ENCODE peak calls at places on chromosome 20, in six cellular contexts. W, I, R, Y, Z and V are unnamed samples. For H3K4me1, the result is how much of the 10 kb centered on the place peaks cover.

GRCh38 chr20:36919715-36920333 is 31.7 kb downstream of the SAMHD1 start:
- DNase-seq in W (peak), I (peak), R (peak), Y (no peak), Z (peak), V (peak)

GRCh38 chr20:14434379-14435136 is 97.1 kb upstream of the FLRT3 start:
- DNase-seq in W (no peak), I (no peak), R (no peak), Y (no peak), Z (no peak), V (no peak)

GRCh38 chr20:36018208-36018988 is 50.0 kb downstream of the CNBD2 start:
- DNase-seq in W (no peak), I (peak), R (no peak), Y (no peak), Z (no peak), V (no peak)

GRCh38 chr20:25058797-25059486 is 1.0 kb upstream of the ACSS1 start:
- DNase-seq in W (no peak), I (peak), R (no peak), Y (no peak), Z (no peak), V (no peak)

GRCh38 chr20:13788167-13788834 is 3.5 kb downstream of the NDUFAF5 start:
- DNase-seq in W (peak), I (peak), R (peak), Y (no peak), Z (peak), V (peak)

GRCh38 chr20:50610212-50610718 is 81.1 kb downstream of the RIPOR3 start:
- DNase-seq in W (no peak), I (peak), R (no peak), Y (no peak), Z (no peak), V (no peak)

GRCh38 chr20:60727425-60727824 is 524.6 kb upstream of the CDH4 start:
- DNase-seq in W (no peak), I (no peak), R (no peak), Y (no peak), Z (no peak), V (no peak)

GRCh38 chr20:40525356-40525755 is 163.7 kb downstream of the MAFB start:
- DNase-seq in W (no peak), I (no peak), R (no peak), Y (no peak), Z (no peak), V (no peak)

GRCh38 chr20:32516985-32517873 is 67.9 kb downstream of the NOL4L start:
- DNase-seq in W (no peak), I (no peak), R (no peak), Y (no peak), Z (no peak), V (no peak)

GRCh38 chr20:63311186-63311832 is 18.3 kb downstream of the COL20A1 start:
- DNase-seq in W (no peak), I (no peak), R (no peak), Y (no peak), Z (no peak), V (no peak)

GRCh38 chr20:10611357-10611756 is 62.4 kb downstream of the JAG1 start:
- DNase-seq in W (no peak), I (peak), R (no peak), Y (no peak), Z (peak), V (no peak)

GRCh38 chr20:2585811-2586210 is 49.4 kb downstream of the TMC2 start:
- DNase-seq in W (no peak), I (no peak), R (no peak), Y (no peak), Z (no peak), V (no peak)

GRCh38 chr20:50017160-50017559 is 34.4 kb downstream of the SNAI1 start:
- DNase-seq in W (no peak), I (no peak), R (no peak), Y (no peak), Z (no peak), V (no peak)

GRCh38 chr20:54184920-54185626 is 11.3 kb upstream of the CYP24A1 start:
- DNase-seq in W (no peak), I (no peak), R (no peak), Y (no peak), Z (no peak), V (no peak)

GRCh38 chr20:1225729-1226313 is at the start of gene RAD21L1:
- DNase-seq in W (peak), I (no peak), R (no peak), Y (peak), Z (peak), V (peak)

GRCh38 chr20:47452736-47453161 is 48.9 kb upstream of the NCOA3 start:
- DNase-seq in W (no peak), I (no peak), R (no peak), Y (no peak), Z (no peak), V (no peak)

GRCh38 chr20:10603971-10604864 is 69.6 kb downstream of the JAG1 start:
- DNase-seq in W (peak), I (peak), R (no peak), Y (no peak), Z (no peak), V (no peak)

GRCh38 chr20:4708856-4709255 is 12.9 kb upstream of the PRND start:
- DNase-seq in W (no peak), I (no peak), R (no peak), Y (no peak), Z (no peak), V (no peak)

GRCh38 chr20:52801628-52802006 is 170.5 kb upstream of the TSHZ2 start:
- DNase-seq in W (no peak), I (no peak), R (no peak), Y (no peak), Z (no peak), V (no peak)

GRCh38 chr20:17504898-17505663 is 26.1 kb downstream of the BFSP1 start:
- DNase-seq in W (peak), I (peak), R (peak), Y (no peak), Z (peak), V (no peak)

GRCh38 chr20:8740265-8740664 is 328.6 kb upstream of the PLCB4 start:
- DNase-seq in W (no peak), I (no peak), R (peak), Y (no peak), Z (no peak), V (no peak)

GRCh38 chr20:59078231-59078630 is 35.6 kb upstream of the PRELID3B start:
- DNase-seq in W (no peak), I (no peak), R (no peak), Y (no peak), Z (no peak), V (no peak)
- TF ChIP-seq ZNF274 in W (no peak), I (no peak), R (no peak), Y (no peak), Z (no peak), V (no peak)

GRCh38 chr20:57493091-57493615 is 31.8 kb downstream of the CTCFL start:
- DNase-seq in W (no peak), I (no peak), R (no peak), Y (no peak), Z (no peak), V (no peak)

GRCh38 chr20:57496592-57496991 is 28.3 kb downstream of the CTCFL start:
- DNase-seq in W (no peak), I (no peak), R (no peak), Y (no peak), Z (no peak), V (no peak)

GRCh38 chr20:57499676-57500075 is 25.3 kb downstream of the CTCFL start:
- DNase-seq in W (no peak), I (no peak), R (no peak), Y (no peak), Z (no peak), V (no peak)

GRCh38 chr20:57498425-57499400 is 26.2 kb downstream of the CTCFL start:
- DNase-seq in W (peak), I (no peak), R (no peak), Y (no peak), Z (no peak), V (peak)

DNA sequence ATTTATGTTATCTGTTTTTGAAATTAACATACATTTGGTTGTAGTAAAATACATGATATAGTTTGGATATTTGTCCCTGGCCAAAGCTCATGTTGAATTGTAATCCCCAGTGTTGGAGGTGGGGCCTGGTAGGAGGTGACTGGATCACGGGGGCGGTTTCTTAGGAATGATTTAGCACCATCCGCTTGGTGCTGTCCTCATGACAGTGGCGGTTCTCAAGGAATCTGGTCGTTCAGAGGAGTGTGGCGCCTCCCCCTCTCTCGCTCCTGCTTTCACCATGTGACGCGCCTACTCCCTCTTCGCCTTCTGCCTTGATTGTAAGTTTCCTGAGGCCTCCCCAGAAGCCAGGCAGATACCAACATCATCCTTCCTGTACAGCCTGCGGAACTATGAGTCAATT is 29.0 kb downstream of the CTCFL start:
- DNase-seq in W (no peak), I (no peak), R (no peak), Y (no peak), Z (no peak), V (no peak)
- H3K4me1 ChIP-seq in W (under half), I (under half), R (under half), Y (under half), Z (under half), V (under half)

GRCh38 chr20:46354207-46354555 is 45.9 kb upstream of the CDH22 start:
- DNase-seq in W (no peak), I (no peak), R (no peak), Y (no peak), Z (no peak), V (no peak)

GRCh38 chr20:46352370-46352938 is 44.2 kb upstream of the CDH22 start:
- DNase-seq in W (no peak), I (no peak), R (no peak), Y (no peak), Z (no peak), V (no peak)

GRCh38 chr20:46354920-46355654 is 46.8 kb upstream of the CDH22 start:
- DNase-seq in W (no peak), I (no peak), R (no peak), Y (no peak), Z (no peak), V (no peak)

GRCh38 chr20:46355778-46356177 is 47.5 kb upstream of the CDH22 start:
- DNase-seq in W (no peak), I (no peak), R (no peak), Y (no peak), Z (peak), V (no peak)

GRCh38 chr20:46353506-46354206 is 45.4 kb upstream of the CDH22 start:
- DNase-seq in W (no peak), I (peak), R (no peak), Y (no peak), Z (no peak), V (no peak)
- TF ChIP-seq YY1 in W (no peak), I (no peak), R (no peak), Y (no peak), Z (no peak), V (no peak)

DNA sequence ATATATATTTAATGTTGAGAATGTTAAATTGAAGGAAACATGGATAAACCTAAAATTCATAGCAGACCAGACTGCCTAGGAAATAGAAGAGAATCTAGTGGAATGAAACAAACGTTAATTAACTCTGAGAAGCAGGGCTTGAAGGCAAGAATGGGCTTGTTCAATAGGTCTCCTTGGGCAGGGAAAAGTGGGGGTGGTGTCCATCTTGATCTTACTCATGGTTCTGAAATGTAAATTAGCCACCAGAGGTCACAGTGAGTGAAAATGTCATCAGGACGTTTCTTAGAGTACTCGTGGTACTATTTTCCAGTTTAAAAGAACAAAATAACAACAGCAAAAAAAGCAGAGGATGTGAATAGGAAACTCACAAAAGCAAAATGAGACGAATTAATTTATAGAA is 66.8 kb upstream of the BTBD3 start:
- DNase-seq in W (peak), I (no peak), R (no peak), Y (no peak), Z (no peak), V (no peak)
- TF ChIP-seq ZNF274 in W (no peak), I (no peak), R (no peak), Y (no peak), Z (no peak), V (no peak)